ENCODE peak calls at places on chromosomes 7 and 10, in six cellular contexts. O is SK-N-SH, V is sigmoid colon, D is upper lobe of left lung, J is spleen, K is GM23338. G is an unnamed sample. For H3K27me3, the result is how much of the 10 kb centered on the place peaks cover.

GRCh38 chr10:119667562-119668328 is 16.6 kb downstream of the BAG3 start:
- DNase-seq in K (no peak), D (no peak), O (peak), J (no peak), V (peak), G (peak)

GRCh38 chr10:120580651-120581259 is 123.7 kb downstream of the PLPP4 start:
- DNase-seq in V (no peak), K (no peak), O (no peak), J (no peak), D (no peak), G (peak)

GRCh38 chr7:151796871-151797270 is 80.0 kb downstream of the PRKAG2 start:
- DNase-seq in D (no peak), V (no peak), O (no peak), K (no peak), J (peak), G (no peak)

GRCh38 chr7:134693256-134693655 is 46.6 kb downstream of the BPGM start:
- DNase-seq in D (no peak), K (no peak), V (no peak), O (no peak), J (no peak), G (no peak)

GRCh38 chr10:73095479-73096021 is 1.1 kb downstream of the P4HA1 start:
- DNase-seq in O (peak), K (peak), V (peak), J (no peak), D (no peak), G (peak)

GRCh38 chr10:51800725-51801455 is 101.5 kb upstream of the CSTF2T start:
- DNase-seq in O (no peak), K (no peak), V (no peak), J (no peak), D (no peak), G (no peak)

GRCh38 chr10:37865957-37866671 is 8.7 kb upstream of the ZNF248 start:
- DNase-seq in O (no peak), K (no peak), J (peak), D (peak), V (no peak), G (peak)

GRCh38 chr10:31358688-31359330 is 39.8 kb downstream of the ZEB1 start:
- DNase-seq in D (no peak), K (no peak), O (no peak), J (no peak), V (no peak), G (no peak)

GRCh38 chr7:41501466-41501865 is 201.4 kb downstream of the INHBA start:
- DNase-seq in D (no peak), K (no peak), V (no peak), J (no peak), O (no peak), G (no peak)

GRCh38 chr7:129612112-129613015 is 844 bp downstream of the NRF1 start:
- DNase-seq in O (peak), D (peak), J (peak), V (peak), K (peak), G (peak)

GRCh38 chr10:132302421-132302820 is 5.3 kb downstream of the STK32C start:
- DNase-seq in D (peak), V (peak), J (no peak), O (no peak), K (no peak), G (no peak)
- H3K27me3 ChIP-seq in D (under half), V (under half), J (under half), O (under half), K (under half), G (under half)

GRCh38 chr7:10121641-10122040 is 852.0 kb upstream of the PHF14 start:
- DNase-seq in O (peak), D (no peak), K (peak), V (no peak), J (no peak), G (no peak)
- TF ChIP-seq POLR2AphosphoS5 in O (no peak), D (no peak), K (no peak), V (no peak), J (no peak), G (no peak)

DNA sequence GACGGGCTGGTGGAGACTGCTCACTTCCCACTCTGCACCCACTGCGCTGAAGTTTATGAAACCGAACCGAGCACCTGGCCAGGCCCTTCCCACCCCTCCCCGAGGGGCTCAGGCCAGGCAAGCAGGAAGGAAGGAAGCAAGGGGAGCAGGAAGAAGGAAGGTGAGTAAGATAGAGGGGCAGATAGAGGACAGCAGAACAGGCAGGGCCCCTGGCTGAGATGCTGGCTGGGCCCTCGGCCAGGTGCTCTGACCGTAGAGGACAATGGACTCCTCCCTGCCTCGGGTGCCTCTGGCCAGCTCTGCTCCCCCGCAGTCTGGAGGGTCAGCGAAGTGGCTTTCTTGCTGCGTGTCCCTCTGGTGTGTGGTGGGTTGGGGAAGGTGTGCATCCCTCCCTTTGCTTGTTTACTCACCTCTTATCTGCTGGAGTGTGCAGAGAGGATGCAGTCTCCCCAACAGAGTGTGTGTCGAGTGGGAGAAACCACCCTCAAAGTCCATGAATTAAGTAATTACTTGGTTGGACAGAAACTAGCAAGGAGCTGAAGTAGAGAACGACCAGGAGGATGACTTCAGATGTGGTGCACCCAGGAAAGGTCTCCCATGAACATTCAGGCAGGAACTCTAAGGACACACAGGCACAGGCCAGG is 82.8 kb upstream of the PPP2R2D start:
- DNase-seq in K (no peak), V (no peak), O (peak), D (peak), J (no peak), G (no peak)
- H3K27me3 ChIP-seq in K (under half), V (under half), O (under half), D (under half), J (under half), G (under half)

DNA sequence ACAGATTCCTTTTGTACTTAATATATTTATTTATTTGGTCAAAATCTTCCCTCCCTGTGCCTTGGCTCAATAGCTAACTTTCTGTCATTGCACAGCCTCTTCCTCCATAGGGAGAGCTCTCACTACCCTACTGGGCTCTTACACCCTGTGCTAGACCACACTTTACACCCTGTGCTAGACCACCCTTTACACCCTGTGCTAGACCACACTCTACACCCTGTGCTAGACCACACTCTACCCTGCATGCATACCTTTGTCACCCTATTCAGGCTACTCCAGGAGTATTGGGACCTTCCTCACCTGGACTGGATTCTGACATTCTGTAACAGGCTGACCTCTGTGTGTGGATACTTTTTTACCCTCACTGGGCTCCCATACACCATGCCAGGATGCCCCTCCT is 298.5 kb upstream of the TPK1 start:
- DNase-seq in J (no peak), K (no peak), O (no peak), V (no peak), D (no peak), G (no peak)
- TF ChIP-seq POLR2AphosphoS5 in J (no peak), K (no peak), O (no peak), V (no peak), D (no peak), G (no peak)

GRCh38 chr10:2611603-2612002 is 455.7 kb upstream of the PFKP start:
- DNase-seq in D (no peak), K (no peak), J (no peak), O (peak), V (no peak), G (no peak)
- H3K27me3 ChIP-seq in D (under half), K (under half), J (under half), O (under half), V (under half), G (under half)